ENCODE peak calls at places on chromosomes 2 and 18, in seven cellular contexts. One of them, this sample, is unnamed.
A peak's percentile ranks its signal among the peaks of the same experiment; 100 is the strongest.

GRCh38 chr18:8084160-8084559 is 517.0 kb downstream of the PTPRM start:
- DNase-seq in HEK293T: peak; percentile 43
- DNase-seq in epithelial cell of proximal tubule: no peak
- DNase-seq in CD4-positive, alpha-beta T cell: no peak
- DNase-seq in caudate nucleus: no peak
- DNase-seq in osteocyte: no peak
- DNase-seq in upper lobe of right lung: no peak
- DNase-seq in this sample: no peak

GRCh38 chr2:120272763-120273481 is 20.3 kb downstream of the RALB start:
- DNase-seq in upper lobe of right lung: no peak
- DNase-seq in CD4-positive, alpha-beta T cell: no peak
- DNase-seq in osteocyte: no peak
- DNase-seq in HEK293T: no peak
- DNase-seq in caudate nucleus: no peak
- DNase-seq in epithelial cell of proximal tubule: no peak
- DNase-seq in this sample: no peak

GRCh38 chr2:110868971-110869370 is 136.6 kb downstream of the ACOXL start:
- DNase-seq in caudate nucleus: no peak
- DNase-seq in HEK293T: no peak
- DNase-seq in epithelial cell of proximal tubule: no peak
- DNase-seq in osteocyte: no peak
- DNase-seq in CD4-positive, alpha-beta T cell: no peak
- DNase-seq in upper lobe of right lung: no peak
- DNase-seq in this sample: no peak

GRCh38 chr2:47174731-47175361 is 19.7 kb upstream of the STPG4 start:
- DNase-seq in CD4-positive, alpha-beta T cell: no peak
- DNase-seq in epithelial cell of proximal tubule: no peak
- DNase-seq in upper lobe of right lung: no peak
- DNase-seq in HEK293T: no peak
- DNase-seq in caudate nucleus: no peak
- DNase-seq in osteocyte: no peak
- DNase-seq in this sample: no peak

GRCh38 chr18:46374850-46375249 is 270.7 kb downstream of the HAUS1 start:
- DNase-seq in osteocyte: no peak
- DNase-seq in HEK293T: no peak
- DNase-seq in caudate nucleus: no peak
- DNase-seq in epithelial cell of proximal tubule: no peak
- DNase-seq in CD4-positive, alpha-beta T cell: no peak
- DNase-seq in upper lobe of right lung: peak; percentile 70
- DNase-seq in this sample: no peak

GRCh38 chr2:189144700-189145211 is 34.8 kb downstream of the COL5A2 start:
- DNase-seq in epithelial cell of proximal tubule: no peak
- DNase-seq in CD4-positive, alpha-beta T cell: no peak
- DNase-seq in upper lobe of right lung: no peak
- DNase-seq in caudate nucleus: no peak
- DNase-seq in HEK293T: no peak
- DNase-seq in osteocyte: no peak
- DNase-seq in this sample: no peak

GRCh38 chr2:166372046-166372445 is 3.7 kb downstream of the SCN9A start:
- DNase-seq in caudate nucleus: no peak
- DNase-seq in osteocyte: no peak
- DNase-seq in epithelial cell of proximal tubule: no peak
- DNase-seq in upper lobe of right lung: no peak
- DNase-seq in CD4-positive, alpha-beta T cell: no peak
- DNase-seq in HEK293T: no peak
- DNase-seq in this sample: no peak

GRCh38 chr2:240232264-240232915 is 91.9 kb upstream of the OTOS start:
- DNase-seq in osteocyte: no peak
- DNase-seq in CD4-positive, alpha-beta T cell: no peak
- DNase-seq in HEK293T: no peak
- DNase-seq in upper lobe of right lung: no peak
- DNase-seq in epithelial cell of proximal tubule: no peak
- DNase-seq in caudate nucleus: no peak
- DNase-seq in this sample: peak; percentile 12

GRCh38 chr2:44392338-44392943 is 30.7 kb downstream of the CAMKMT start:
- DNase-seq in epithelial cell of proximal tubule: no peak
- DNase-seq in CD4-positive, alpha-beta T cell: peak; percentile 52
- DNase-seq in upper lobe of right lung: no peak
- DNase-seq in HEK293T: peak; percentile 8
- DNase-seq in osteocyte: peak; percentile 79
- DNase-seq in caudate nucleus: no peak
- DNase-seq in this sample: no peak

GRCh38 chr18:80184243-80184772 is 63.0 kb downstream of the PARD6G start:
- DNase-seq in HEK293T: no peak
- DNase-seq in upper lobe of right lung: peak; percentile 51
- DNase-seq in epithelial cell of proximal tubule: no peak
- DNase-seq in CD4-positive, alpha-beta T cell: no peak
- DNase-seq in osteocyte: no peak
- DNase-seq in caudate nucleus: no peak
- DNase-seq in this sample: no peak

GRCh38 chr2:120037995-120038541 is 25.2 kb downstream of the EPB41L5 start:
- DNase-seq in upper lobe of right lung: no peak
- DNase-seq in HEK293T: no peak
- DNase-seq in caudate nucleus: no peak
- DNase-seq in CD4-positive, alpha-beta T cell: no peak
- DNase-seq in epithelial cell of proximal tubule: no peak
- DNase-seq in osteocyte: no peak
- DNase-seq in this sample: no peak

GRCh38 chr2:191347881-191348280 is 102.7 kb downstream of the MYO1B start:
- DNase-seq in HEK293T: no peak
- DNase-seq in CD4-positive, alpha-beta T cell: no peak
- DNase-seq in osteocyte: no peak
- DNase-seq in upper lobe of right lung: no peak
- DNase-seq in epithelial cell of proximal tubule: no peak
- DNase-seq in caudate nucleus: no peak
- DNase-seq in this sample: no peak

GRCh38 chr18:76234559-76234958 is 260.5 kb downstream of the ZNF516 start:
- DNase-seq in CD4-positive, alpha-beta T cell: no peak
- DNase-seq in HEK293T: no peak
- DNase-seq in osteocyte: no peak
- DNase-seq in upper lobe of right lung: no peak
- DNase-seq in epithelial cell of proximal tubule: no peak
- DNase-seq in caudate nucleus: no peak
- DNase-seq in this sample: no peak